ENCODE peak calls at places on chromosome 3, in four cellular contexts. T is tibial nerve, W is lung, A is AG09319. E is an unnamed sample.

GRCh38 chr3:161423911-161424522 is 52.7 kb upstream of the SPTSSB start:
- DNase-seq in W (no peak), T (no peak), A (no peak), E (no peak)

GRCh38 chr3:108907194-108907593 is 46.5 kb downstream of the GUCA1C start:
- DNase-seq in A (no peak), W (no peak), T (no peak), E (no peak)

GRCh38 chr3:48756640-48757039 is 39.6 kb upstream of the IP6K2 start:
- DNase-seq in A (no peak), T (no peak), W (no peak), E (no peak)

GRCh38 chr3:169389211-169389924 is 274.1 kb downstream of the MECOM start:
- DNase-seq in T (no peak), A (no peak), W (no peak), E (no peak)

GRCh38 chr3:136070953-136071949 is 105.7 kb downstream of the PPP2R3A start:
- DNase-seq in W (no peak), T (no peak), A (no peak), E (no peak)

GRCh38 chr3:180277036-180277435 is 240.3 kb upstream of the PEX5L start:
- DNase-seq in T (no peak), A (no peak), W (no peak), E (no peak)

GRCh38 chr3:148077318-148077923 is 620.3 kb upstream of the AGTR1 start:
- DNase-seq in T (no peak), A (no peak), W (no peak), E (no peak)

GRCh38 chr3:168475730-168476129 is 380.0 kb upstream of the GOLIM4 start:
- DNase-seq in W (no peak), T (no peak), A (no peak), E (no peak)

GRCh38 chr3:138442433-138442832 is 8.0 kb downstream of the ESYT3 start:
- DNase-seq in T (no peak), W (no peak), A (no peak), E (no peak)

GRCh38 chr3:165233521-165234195 is 37.5 kb upstream of the SLITRK3 start:
- DNase-seq in W (no peak), A (no peak), T (no peak), E (no peak)

GRCh38 chr3:138944136-138944658 is 2.7 kb downstream of the FOXL2 start:
- DNase-seq in A (no peak), T (no peak), W (no peak), E (no peak)

GRCh38 chr3:157746391-157746790 is 243.2 kb upstream of the VEPH1 start:
- DNase-seq in A (peak), W (no peak), T (no peak), E (no peak)

GRCh38 chr3:29683306-29683993 is 402.6 kb downstream of the RBMS3 start:
- DNase-seq in W (no peak), A (no peak), T (no peak), E (no peak)

GRCh38 chr3:152100491-152101086 is 168.1 kb upstream of the MBNL1 start:
- DNase-seq in W (no peak), T (no peak), A (no peak), E (no peak)

GRCh38 chr3:184568918-184569829 is 7.6 kb downstream of the EPHB3 start:
- DNase-seq in W (peak), T (peak), A (peak), E (no peak)

GRCh38 chr3:39763390-39763789 is 46.0 kb upstream of the MYRIP start:
- DNase-seq in T (no peak), W (no peak), A (no peak), E (no peak)

GRCh38 chr3:160016972-160017371 is 28.3 kb downstream of the IL12A start:
- DNase-seq in A (no peak), T (no peak), W (no peak), E (no peak)

GRCh38 chr3:32239638-32240550 is 1.4 kb downstream of the CMTM8 start:
- DNase-seq in T (no peak), A (no peak), W (peak), E (no peak)
- TF ChIP-seq CTCF in T (no peak), A (peak), W (peak), E (no peak)

GRCh38 chr3:45908761-45909160 is 22.4 kb downstream of the CCR9 start:
- DNase-seq in A (no peak), T (no peak), W (no peak), E (no peak)

GRCh38 chr3:45904931-45905330 is 18.6 kb downstream of the CCR9 start:
- DNase-seq in A (no peak), W (no peak), T (no peak), E (no peak)

GRCh38 chr3:45905755-45906154 is 19.4 kb downstream of the CCR9 start:
- DNase-seq in T (no peak), A (no peak), W (no peak), E (no peak)

GRCh38 chr3:45907769-45908705 is 21.7 kb downstream of the CCR9 start:
- DNase-seq in T (no peak), W (no peak), A (no peak), E (no peak)

DNA sequence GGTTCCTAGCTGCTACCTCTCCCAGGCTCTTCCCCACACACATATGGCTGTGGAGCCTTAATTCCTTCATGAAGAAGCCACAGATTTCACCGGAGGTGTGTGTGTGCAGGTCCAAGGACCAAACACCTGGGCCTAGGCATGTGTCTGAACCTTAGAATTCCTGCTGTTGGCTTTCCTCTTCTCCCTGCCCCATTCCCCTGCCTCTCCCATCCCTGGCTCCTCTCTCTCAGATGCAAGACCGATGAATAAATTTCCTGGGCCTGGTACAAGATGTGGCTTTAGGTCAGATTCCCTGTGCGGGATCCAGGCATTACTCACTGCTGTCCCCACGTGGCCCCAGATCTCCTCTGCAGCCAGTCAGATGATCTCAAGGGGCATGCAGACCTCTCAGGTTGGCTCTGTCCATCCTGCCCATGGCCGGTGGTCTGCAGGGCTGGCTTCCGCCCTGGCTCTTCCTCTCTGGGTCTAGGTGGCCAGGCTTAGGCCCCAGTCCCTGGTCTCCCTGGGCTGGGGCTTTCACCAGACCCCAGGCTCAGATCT is 20.4 kb downstream of the CCR9 start:
- DNase-seq in T (no peak), W (no peak), A (no peak), E (no peak)
- TF ChIP-seq CTCF in T (no peak), W (no peak), A (peak), E (no peak)

GRCh38 chr3:46593274-46593862 is 19.0 kb upstream of the FAM240A start:
- DNase-seq in T (no peak), W (no peak), A (no peak), E (no peak)
- TF ChIP-seq CTCF in T (no peak), W (no peak), A (no peak), E (no peak)

GRCh38 chr3:51538459-51539290 is at the start of gene RAD54L2:
- DNase-seq in A (peak), W (peak), T (peak), E (peak)
- TF ChIP-seq CTCF in A (no peak), W (no peak), T (peak), E (no peak)

DNA sequence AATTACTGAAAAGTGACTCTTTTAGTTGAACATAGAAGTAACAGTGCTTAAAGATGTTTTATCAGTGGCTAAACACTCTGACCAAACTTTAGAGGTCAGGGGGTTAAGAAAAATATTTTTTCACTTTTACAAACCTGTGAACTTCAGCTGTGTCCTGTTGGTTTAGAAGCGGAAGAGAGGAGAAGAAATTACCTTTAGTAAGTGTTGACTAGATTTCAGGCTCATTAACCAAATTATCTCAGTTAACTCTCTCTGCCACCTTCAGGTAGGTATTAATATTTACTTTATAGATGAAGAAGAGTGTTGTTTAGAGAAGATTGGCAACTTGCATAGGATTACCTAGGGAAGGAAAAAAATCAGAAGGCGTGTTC is 151.9 kb upstream of the CMC1 start:
- DNase-seq in A (no peak), T (no peak), W (no peak), E (no peak)
- TF ChIP-seq CTCF in A (no peak), T (no peak), W (no peak), E (no peak)

DNA sequence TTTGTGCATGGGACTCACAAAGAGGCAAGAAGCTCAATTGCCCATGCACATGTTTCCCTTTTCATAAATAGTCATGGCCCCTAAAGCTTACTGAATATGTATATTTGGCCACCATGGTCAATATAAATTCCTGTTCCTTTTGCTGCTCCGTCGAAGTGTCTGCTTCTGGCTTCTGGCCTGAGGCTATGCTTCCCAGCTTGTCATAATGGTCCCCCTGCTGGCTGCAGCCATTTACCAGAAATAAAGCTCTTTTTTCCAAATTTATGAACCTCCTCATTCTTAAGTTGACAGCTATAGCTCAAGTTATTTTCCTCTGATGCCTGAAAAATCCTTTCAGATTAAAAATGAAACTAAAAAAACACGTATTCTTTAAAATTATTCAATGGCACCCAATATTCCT is 602.1 kb downstream of the VGLL3 start:
- DNase-seq in T (no peak), A (no peak), W (no peak), E (no peak)
- TF ChIP-seq CTCF in T (no peak), A (no peak), W (no peak), E (no peak)

E was measured in activated B cell treated with CpG ODN at 0.5 μM for 24 hours.